ENCODE peak calls at places on chromosomes 4 and X, in nine cellular contexts. R is upper lobe of left lung, N is SK-N-SH, Z is pancreas, H is AG09309, M is HCT116, O is lower leg skin, Y is A673, L is spleen. U is an unnamed sample.

GRCh38 chrX:133412246-133412645 is 3.0 kb downstream of the GPC4 start:
- DNase-seq in R (no peak), N (no peak), Z (no peak), H (no peak), M (no peak), O (no peak), Y (peak; percentile 32), L (no peak), U (no peak)

GRCh38 chr4:173319696-173320095 is 14.5 kb downstream of the HMGB2 start:
- DNase-seq in R (no peak), N (no peak), Z (no peak), H (no peak), M (no peak), O (no peak), Y (no peak), L (no peak), U (no peak)

GRCh38 chr4:81355136-81355535 is 116.6 kb downstream of the RASGEF1B start:
- DNase-seq in R (no peak), N (no peak), Z (no peak), H (no peak), M (no peak), O (no peak), Y (no peak), L (no peak), U (no peak)

GRCh38 chr4:109298279-109299010 is 4.0 kb downstream of the COL25A1 start:
- DNase-seq in R (no peak), N (peak; percentile 27), Z (peak; percentile 29), H (no peak), M (peak; percentile 38), O (no peak), Y (no peak), L (no peak), U (no peak)

GRCh38 chrX:19549838-19550237 is 34.5 kb upstream of the MAP3K15 start:
- DNase-seq in R (no peak), N (no peak), Z (no peak), H (no peak), M (no peak), O (no peak), Y (no peak), L (no peak), U (no peak)

GRCh38 chr4:83272900-83273299 is 11.7 kb downstream of the COQ2 start:
- DNase-seq in R (no peak), N (no peak), Z (no peak), H (no peak), M (no peak), O (no peak), Y (no peak), L (no peak), U (no peak)

GRCh38 chr4:107855723-107856122 is 31.0 kb downstream of the SGMS2 start:
- DNase-seq in R (no peak), N (no peak), Z (no peak), H (no peak), M (no peak), O (no peak), Y (no peak), L (no peak), U (no peak)

GRCh38 chrX:97605271-97605670 is 721.6 kb downstream of the RPA4 start:
- DNase-seq in R (no peak), N (no peak), Z (no peak), H (no peak), M (no peak), O (no peak), Y (no peak), L (no peak), U (no peak)

DNA sequence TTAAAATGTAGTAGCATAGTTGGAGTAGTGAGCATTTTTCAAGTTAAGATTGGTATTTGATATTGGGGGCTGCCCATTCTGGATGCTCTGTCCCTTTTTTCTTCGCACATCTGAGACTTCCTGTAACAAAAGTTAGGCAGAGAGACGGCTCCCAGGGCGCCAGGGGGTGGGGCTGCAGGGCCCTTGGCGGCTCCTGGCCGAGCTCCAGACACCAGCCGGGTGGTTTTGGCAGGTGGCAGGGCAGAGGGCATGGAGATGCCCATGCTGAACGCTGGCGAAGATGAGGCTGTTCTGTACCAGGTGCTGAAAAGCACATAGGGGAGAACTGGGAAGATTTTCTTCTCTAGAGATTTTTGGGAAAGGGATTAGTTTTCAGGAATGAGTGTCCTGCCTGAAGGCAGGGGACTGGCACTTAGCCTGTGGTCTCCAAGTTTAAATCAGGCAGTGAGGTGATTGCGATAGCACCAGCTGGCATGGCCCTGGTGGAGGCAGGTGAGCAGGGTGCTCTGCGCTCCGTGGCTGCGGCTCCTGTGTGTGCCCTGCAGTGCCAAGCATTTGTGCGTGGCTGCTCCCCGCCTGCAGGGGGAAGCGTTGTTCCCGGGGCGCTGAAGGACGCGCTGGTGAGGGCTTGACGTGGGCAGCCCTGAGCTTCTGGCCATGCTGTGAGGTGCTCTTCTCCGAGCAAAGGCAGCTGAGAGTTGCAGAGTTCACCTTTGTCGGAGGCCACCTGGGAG is 23.6 kb upstream of the HGFAC start:
- DNase-seq in R (no peak), N (no peak), Z (no peak), H (no peak), M (no peak), O (no peak), Y (no peak), L (peak; percentile 66), U (no peak)
- TF ChIP-seq CTCF in R (no peak), N (peak; percentile 22), Z (no peak), H (peak; percentile 13), M (peak; percentile 37), O (no peak), Y (peak; percentile 46), L (no peak), U (no peak)

GRCh38 chrX:108025954-108026616 is 18.8 kb upstream of the VSIG1 start:
- DNase-seq in R (no peak), N (no peak), Z (no peak), H (no peak), M (no peak), O (no peak), Y (no peak), L (no peak), U (no peak)

GRCh38 chrX:108022491-108023089 is 22.3 kb upstream of the VSIG1 start:
- DNase-seq in R (no peak), N (no peak), Z (no peak), H (no peak), M (no peak), O (no peak), Y (no peak), L (no peak), U (no peak)

GRCh38 chrX:108019382-108019857 is 25.4 kb upstream of the VSIG1 start:
- DNase-seq in R (no peak), N (no peak), Z (no peak), H (no peak), M (no peak), O (no peak), Y (no peak), L (no peak), U (no peak)

GRCh38 chrX:108018659-108019381 is 26.0 kb upstream of the VSIG1 start:
- DNase-seq in R (no peak), N (no peak), Z (no peak), H (no peak), M (no peak), O (no peak), Y (no peak), L (no peak), U (no peak)

DNA sequence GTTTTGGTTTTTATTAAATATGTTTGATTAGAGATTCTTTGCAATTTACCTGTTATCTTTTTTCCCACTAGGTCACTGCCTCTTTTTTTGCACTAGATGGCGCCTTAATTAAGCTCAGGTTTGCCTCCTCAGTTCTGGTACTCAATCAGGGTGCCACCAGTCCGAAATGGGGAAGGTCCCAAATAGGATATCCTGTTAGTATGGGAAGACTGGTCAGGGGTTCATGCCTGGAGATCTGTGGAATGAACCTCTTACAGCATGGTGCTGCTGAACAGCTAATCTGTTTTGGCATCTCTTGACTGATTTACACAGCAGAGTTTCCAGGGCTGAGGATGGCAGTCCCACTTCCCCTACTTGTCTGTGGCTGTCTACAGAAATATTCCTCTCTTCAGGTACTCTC is 24.2 kb upstream of the VSIG1 start:
- DNase-seq in R (no peak), N (no peak), Z (no peak), H (no peak), M (peak; percentile 4), O (no peak), Y (peak; percentile 15), L (no peak), U (no peak)
- TF ChIP-seq CTCF in R (no peak), N (peak; percentile 60), Z (no peak), H (peak; percentile 48), M (peak; percentile 48), O (no peak), Y (peak; percentile 63), L (peak; percentile 34), U (no peak)

DNA sequence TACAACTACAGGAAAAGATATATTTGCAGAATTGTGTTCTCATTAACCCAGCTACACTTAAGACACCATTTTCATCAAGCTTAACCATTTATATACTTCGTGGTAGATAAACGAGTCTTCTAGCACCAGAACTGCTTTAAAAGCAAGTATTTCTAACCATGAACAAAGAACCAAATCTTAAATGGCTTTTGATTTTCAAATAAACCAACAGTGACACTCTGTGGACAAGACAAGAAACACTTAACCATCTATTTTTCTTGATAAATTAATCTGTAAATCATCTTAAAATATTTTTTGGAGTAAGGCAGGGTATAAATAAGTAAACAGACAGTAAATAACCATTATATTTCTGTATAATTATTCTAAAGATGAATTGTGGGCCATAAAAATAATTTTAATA is 10.2 kb downstream of the BEND2 start:
- DNase-seq in R (no peak), N (no peak), Z (no peak), H (no peak), M (no peak), O (no peak), Y (peak; percentile 33), L (no peak), U (no peak)
- TF ChIP-seq CTCF in R (peak; percentile 15), N (peak; percentile 47), Z (no peak), H (peak; percentile 5), M (no peak), O (no peak), Y (peak; percentile 46), L (no peak), U (no peak)

GRCh38 chr4:40306203-40306602 is 28.9 kb upstream of the CHRNA9 start:
- DNase-seq in R (no peak), N (no peak), Z (no peak), H (no peak), M (no peak), O (no peak), Y (no peak), L (no peak), U (no peak)

GRCh38 chr4:40309250-40309774 is 25.8 kb upstream of the CHRNA9 start:
- DNase-seq in R (peak; percentile 93), N (peak; percentile 70), Z (peak; percentile 90), H (no peak), M (peak; percentile 77), O (peak; percentile 82), Y (peak; percentile 94), L (peak; percentile 96), U (peak; percentile 99)

GRCh38 chr4:40306991-40307390 is 28.1 kb upstream of the CHRNA9 start:
- DNase-seq in R (no peak), N (no peak), Z (no peak), H (no peak), M (no peak), O (no peak), Y (no peak), L (no peak), U (no peak)

GRCh38 chr4:40308528-40309122 is 26.5 kb upstream of the CHRNA9 start:
- DNase-seq in R (no peak), N (no peak), Z (no peak), H (no peak), M (no peak), O (no peak), Y (no peak), L (no peak), U (no peak)

DNA sequence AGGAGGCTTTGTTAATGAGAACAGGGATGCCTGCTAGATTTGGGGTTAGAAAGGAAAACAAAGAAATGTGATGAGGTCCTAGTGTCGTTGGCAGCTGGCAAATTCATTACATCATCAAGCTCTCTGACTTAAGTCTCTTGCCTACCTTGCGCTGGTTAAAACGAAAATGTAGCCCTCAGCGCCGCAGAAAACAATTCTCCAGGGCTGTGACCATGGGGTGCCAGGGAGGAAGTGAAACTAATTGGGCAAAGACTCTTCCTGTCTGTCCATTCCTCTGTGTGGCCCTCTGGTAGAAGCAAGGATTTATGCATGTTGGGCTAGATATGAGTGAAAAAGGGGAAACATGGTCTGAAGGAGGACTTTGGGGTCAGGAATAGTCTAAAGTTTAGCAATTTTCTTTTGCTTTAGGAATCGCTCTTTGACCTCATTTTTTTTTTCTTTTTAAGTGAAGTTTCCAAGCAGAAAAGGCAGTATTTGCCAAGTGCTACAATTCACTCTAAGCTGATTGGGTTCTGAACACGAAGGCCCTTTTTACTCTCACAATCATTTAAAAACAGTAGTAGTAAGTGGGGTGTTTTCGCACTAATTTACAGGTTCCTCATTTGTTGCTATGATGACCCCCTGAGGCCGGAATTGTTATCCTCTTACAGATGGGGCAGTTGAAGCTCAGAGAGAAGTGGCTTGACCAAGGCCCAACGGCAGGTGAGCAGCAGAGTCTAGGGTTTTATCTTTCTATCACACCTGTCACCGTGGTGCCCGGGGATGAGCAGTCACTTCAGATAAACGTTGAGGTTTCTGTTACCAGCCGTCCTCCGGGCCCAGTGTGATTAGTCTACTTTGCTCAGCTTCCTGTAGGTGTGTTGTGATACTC is 27.3 kb upstream of the CHRNA9 start:
- DNase-seq in R (peak; percentile 51), N (no peak), Z (no peak), H (no peak), M (no peak), O (peak; percentile 27), Y (peak; percentile 43), L (peak; percentile 87), U (no peak)
- TF ChIP-seq CTCF in R (no peak), N (no peak), Z (no peak), H (no peak), M (no peak), O (no peak), Y (no peak), L (no peak), U (no peak)